ENCODE peak calls at places on chromosomes 4 and X, in seven cellular contexts. One of them, this sample, is unnamed.

GRCh38 chr4:26520728-26521442 is 30.6 kb upstream of the CCKAR start:
- DNase-seq in IMR-90: peak
- DNase-seq in mesendoderm: no peak
- DNase-seq in H1: peak
- DNase-seq in neuronal stem cell: no peak
- DNase-seq in trophoblast cell: peak
- DNase-seq in mesenchymal stem cell: no peak
- DNase-seq in this sample: no peak

GRCh38 chr4:38568768-38569167 is 95.2 kb upstream of the KLF3 start:
- DNase-seq in IMR-90: no peak
- DNase-seq in mesendoderm: no peak
- DNase-seq in H1: no peak
- DNase-seq in neuronal stem cell: no peak
- DNase-seq in trophoblast cell: no peak
- DNase-seq in mesenchymal stem cell: no peak
- DNase-seq in this sample: no peak

GRCh38 chrX:2318371-2318770 is 182.4 kb downstream of the DHRSX start:
- DNase-seq in IMR-90: no peak
- DNase-seq in mesendoderm: no peak
- DNase-seq in H1: no peak
- DNase-seq in neuronal stem cell: no peak
- DNase-seq in trophoblast cell: no peak
- DNase-seq in mesenchymal stem cell: no peak
- DNase-seq in this sample: no peak

GRCh38 chrX:80808854-80809493 is 703 bp downstream of the BRWD3 start:
- DNase-seq in IMR-90: no peak
- DNase-seq in mesendoderm: peak
- DNase-seq in H1: peak
- DNase-seq in neuronal stem cell: peak
- DNase-seq in trophoblast cell: peak
- DNase-seq in mesenchymal stem cell: peak
- DNase-seq in this sample: peak

GRCh38 chr4:46506876-46507275 is 116.9 kb upstream of the GABRA2 start:
- DNase-seq in IMR-90: no peak
- DNase-seq in mesendoderm: no peak
- DNase-seq in H1: no peak
- DNase-seq in neuronal stem cell: no peak
- DNase-seq in trophoblast cell: no peak
- DNase-seq in mesenchymal stem cell: peak
- DNase-seq in this sample: no peak

GRCh38 chr4:87270144-87270543 is 49.7 kb upstream of the KLHL8 start:
- DNase-seq in IMR-90: peak
- DNase-seq in mesendoderm: peak
- DNase-seq in H1: no peak
- DNase-seq in neuronal stem cell: peak
- DNase-seq in trophoblast cell: no peak
- DNase-seq in mesenchymal stem cell: peak
- DNase-seq in this sample: peak

GRCh38 chr4:152328595-152328994 is 207.3 kb downstream of the FBXW7 start:
- DNase-seq in IMR-90: no peak
- DNase-seq in mesendoderm: peak
- DNase-seq in H1: no peak
- DNase-seq in neuronal stem cell: no peak
- DNase-seq in trophoblast cell: peak
- DNase-seq in mesenchymal stem cell: no peak
- DNase-seq in this sample: no peak

GRCh38 chrX:125293792-125294780 is 25.6 kb upstream of the TEX13C start:
- DNase-seq in IMR-90: no peak
- DNase-seq in mesendoderm: no peak
- DNase-seq in H1: no peak
- DNase-seq in neuronal stem cell: no peak
- DNase-seq in trophoblast cell: no peak
- DNase-seq in mesenchymal stem cell: peak
- DNase-seq in this sample: no peak

GRCh38 chr4:62500296-62500695 is 1300.2 kb downstream of the ADGRL3 start:
- DNase-seq in IMR-90: no peak
- DNase-seq in mesendoderm: no peak
- DNase-seq in H1: no peak
- DNase-seq in neuronal stem cell: no peak
- DNase-seq in trophoblast cell: no peak
- DNase-seq in mesenchymal stem cell: no peak
- DNase-seq in this sample: no peak

GRCh38 chr4:3021127-3021526 is 53.2 kb downstream of the HTT-AS start:
- DNase-seq in IMR-90: no peak
- DNase-seq in mesendoderm: no peak
- DNase-seq in H1: no peak
- DNase-seq in neuronal stem cell: no peak
- DNase-seq in trophoblast cell: no peak
- DNase-seq in mesenchymal stem cell: no peak
- DNase-seq in this sample: no peak

GRCh38 chrX:28910501-28910900 is 323.3 kb downstream of the IL1RAPL1 start:
- DNase-seq in IMR-90: peak
- DNase-seq in mesendoderm: no peak
- DNase-seq in H1: no peak
- DNase-seq in neuronal stem cell: no peak
- DNase-seq in trophoblast cell: no peak
- DNase-seq in mesenchymal stem cell: peak
- DNase-seq in this sample: no peak

GRCh38 chrX:19373034-19373891 is 29.5 kb downstream of the PDHA1 start:
- DNase-seq in IMR-90: no peak
- DNase-seq in mesendoderm: peak
- DNase-seq in H1: peak
- DNase-seq in neuronal stem cell: no peak
- DNase-seq in trophoblast cell: no peak
- DNase-seq in mesenchymal stem cell: no peak
- DNase-seq in this sample: peak

GRCh38 chr4:74884282-74884681 is 48.6 kb upstream of the PARM1 start:
- DNase-seq in IMR-90: no peak
- DNase-seq in mesendoderm: no peak
- DNase-seq in H1: no peak
- DNase-seq in neuronal stem cell: no peak
- DNase-seq in trophoblast cell: no peak
- DNase-seq in mesenchymal stem cell: peak
- DNase-seq in this sample: no peak

GRCh38 chrX:108025954-108026616 is 18.8 kb upstream of the VSIG1 start:
- DNase-seq in IMR-90: no peak
- DNase-seq in mesendoderm: no peak
- DNase-seq in H1: no peak
- DNase-seq in neuronal stem cell: no peak
- DNase-seq in trophoblast cell: no peak
- DNase-seq in mesenchymal stem cell: no peak
- DNase-seq in this sample: no peak

GRCh38 chr4:130591091-130591490 is 1495.1 kb downstream of the C4orf33 start:
- DNase-seq in IMR-90: no peak
- DNase-seq in mesendoderm: no peak
- DNase-seq in H1: no peak
- DNase-seq in neuronal stem cell: no peak
- DNase-seq in trophoblast cell: peak
- DNase-seq in mesenchymal stem cell: no peak
- DNase-seq in this sample: no peak

GRCh38 chr4:56650259-56651070 is 30.6 kb downstream of the HOPX start:
- DNase-seq in IMR-90: no peak
- DNase-seq in mesendoderm: no peak
- DNase-seq in H1: no peak
- DNase-seq in neuronal stem cell: no peak
- DNase-seq in trophoblast cell: no peak
- DNase-seq in mesenchymal stem cell: no peak
- DNase-seq in this sample: no peak

GRCh38 chr4:61890321-61890720 is 690.2 kb downstream of the ADGRL3 start:
- DNase-seq in IMR-90: no peak
- DNase-seq in mesendoderm: peak
- DNase-seq in H1: no peak
- DNase-seq in neuronal stem cell: no peak
- DNase-seq in trophoblast cell: no peak
- DNase-seq in mesenchymal stem cell: no peak
- DNase-seq in this sample: no peak

GRCh38 chr4:121360496-121360895 is 20.3 kb downstream of the QRFPR start:
- DNase-seq in IMR-90: peak
- DNase-seq in mesendoderm: no peak
- DNase-seq in H1: no peak
- DNase-seq in neuronal stem cell: no peak
- DNase-seq in trophoblast cell: no peak
- DNase-seq in mesenchymal stem cell: no peak
- DNase-seq in this sample: no peak

GRCh38 chr4:125254111-125254510 is 60.6 kb upstream of the FAT4 start:
- DNase-seq in IMR-90: peak
- DNase-seq in mesendoderm: no peak
- DNase-seq in H1: no peak
- DNase-seq in neuronal stem cell: no peak
- DNase-seq in trophoblast cell: no peak
- DNase-seq in mesenchymal stem cell: peak
- DNase-seq in this sample: no peak

GRCh38 chr4:158327525-158327924 is 117.2 kb downstream of the TMEM144 start:
- DNase-seq in IMR-90: no peak
- DNase-seq in mesendoderm: peak
- DNase-seq in H1: no peak
- DNase-seq in neuronal stem cell: peak
- DNase-seq in trophoblast cell: no peak
- DNase-seq in mesenchymal stem cell: no peak
- DNase-seq in this sample: peak

GRCh38 chr4:121077496-121077895 is 5.2 kb upstream of the NDNF start:
- DNase-seq in IMR-90: no peak
- DNase-seq in mesendoderm: peak
- DNase-seq in H1: no peak
- DNase-seq in neuronal stem cell: no peak
- DNase-seq in trophoblast cell: no peak
- DNase-seq in mesenchymal stem cell: no peak
- DNase-seq in this sample: no peak

GRCh38 chr4:69860521-69861298 is 765 bp upstream of the SULT1E1 start:
- DNase-seq in IMR-90: no peak
- DNase-seq in mesendoderm: no peak
- DNase-seq in H1: no peak
- DNase-seq in neuronal stem cell: no peak
- DNase-seq in trophoblast cell: no peak
- DNase-seq in mesenchymal stem cell: no peak
- DNase-seq in this sample: no peak

GRCh38 chr4:69860007-69860406 is at the start of gene SULT1E1:
- DNase-seq in IMR-90: peak
- DNase-seq in mesendoderm: peak
- DNase-seq in H1: no peak
- DNase-seq in neuronal stem cell: no peak
- DNase-seq in trophoblast cell: no peak
- DNase-seq in mesenchymal stem cell: no peak
- DNase-seq in this sample: no peak

GRCh38 chr4:69858683-69859082 is 1.3 kb downstream of the SULT1E1 start:
- DNase-seq in IMR-90: no peak
- DNase-seq in mesendoderm: no peak
- DNase-seq in H1: no peak
- DNase-seq in neuronal stem cell: no peak
- DNase-seq in trophoblast cell: no peak
- DNase-seq in mesenchymal stem cell: peak
- DNase-seq in this sample: no peak

GRCh38 chr4:69859140-69859539 is 805 bp downstream of the SULT1E1 start:
- DNase-seq in IMR-90: no peak
- DNase-seq in mesendoderm: no peak
- DNase-seq in H1: no peak
- DNase-seq in neuronal stem cell: no peak
- DNase-seq in trophoblast cell: no peak
- DNase-seq in mesenchymal stem cell: no peak
- DNase-seq in this sample: no peak

DNA sequence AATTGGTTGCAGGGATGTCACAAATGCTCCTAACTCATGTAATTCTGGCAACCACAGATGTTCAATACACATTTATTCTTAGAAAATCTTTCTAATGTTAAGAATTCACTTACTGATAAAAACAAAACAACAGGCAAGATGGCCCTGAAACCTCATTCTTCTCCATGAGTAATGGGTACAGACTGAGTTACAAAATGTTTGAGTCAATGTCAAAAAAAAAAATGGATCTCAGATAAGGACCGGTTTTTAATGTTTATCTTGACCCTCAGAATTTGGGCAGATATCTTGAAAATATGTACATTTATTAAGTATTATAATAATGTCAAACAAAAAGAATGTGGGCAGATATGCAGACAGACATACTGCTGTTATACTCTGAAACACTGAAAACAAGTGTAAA is 1.8 kb upstream of the SULT1E1 start:
- DNase-seq in IMR-90: no peak
- DNase-seq in mesendoderm: no peak
- DNase-seq in H1: no peak
- DNase-seq in neuronal stem cell: no peak
- DNase-seq in trophoblast cell: no peak
- DNase-seq in mesenchymal stem cell: no peak
- DNase-seq in this sample: no peak
- H2BK120ac ChIP-seq in IMR-90: no peak
- H2BK120ac ChIP-seq in mesendoderm: no peak
- H2BK120ac ChIP-seq in H1: no peak
- H2BK120ac ChIP-seq in neuronal stem cell: no peak
- H2BK120ac ChIP-seq in trophoblast cell: no peak
- H2BK120ac ChIP-seq in mesenchymal stem cell: no peak
- H2BK120ac ChIP-seq in this sample: no peak

GRCh38 chr4:95159384-95159783 is 389.4 kb downstream of the UNC5C start:
- DNase-seq in IMR-90: no peak
- DNase-seq in mesendoderm: no peak
- DNase-seq in H1: no peak
- DNase-seq in neuronal stem cell: no peak
- DNase-seq in trophoblast cell: no peak
- DNase-seq in mesenchymal stem cell: no peak
- DNase-seq in this sample: no peak

GRCh38 chr4:95161781-95162469 is 386.8 kb downstream of the UNC5C start:
- DNase-seq in IMR-90: no peak
- DNase-seq in mesendoderm: peak
- DNase-seq in H1: no peak
- DNase-seq in neuronal stem cell: no peak
- DNase-seq in trophoblast cell: no peak
- DNase-seq in mesenchymal stem cell: no peak
- DNase-seq in this sample: no peak

GRCh38 chr4:95158626-95159025 is 390.1 kb downstream of the UNC5C start:
- DNase-seq in IMR-90: no peak
- DNase-seq in mesendoderm: no peak
- DNase-seq in H1: no peak
- DNase-seq in neuronal stem cell: no peak
- DNase-seq in trophoblast cell: no peak
- DNase-seq in mesenchymal stem cell: no peak
- DNase-seq in this sample: no peak

GRCh38 chr4:95165926-95166524 is 382.7 kb downstream of the UNC5C start:
- DNase-seq in IMR-90: peak
- DNase-seq in mesendoderm: peak
- DNase-seq in H1: no peak
- DNase-seq in neuronal stem cell: peak
- DNase-seq in trophoblast cell: peak
- DNase-seq in mesenchymal stem cell: peak
- DNase-seq in this sample: no peak

GRCh38 chr4:95162867-95163266 is 385.9 kb downstream of the UNC5C start:
- DNase-seq in IMR-90: no peak
- DNase-seq in mesendoderm: no peak
- DNase-seq in H1: no peak
- DNase-seq in neuronal stem cell: no peak
- DNase-seq in trophoblast cell: no peak
- DNase-seq in mesenchymal stem cell: no peak
- DNase-seq in this sample: no peak
- H2BK120ac ChIP-seq in IMR-90: no peak
- H2BK120ac ChIP-seq in mesendoderm: no peak
- H2BK120ac ChIP-seq in H1: no peak
- H2BK120ac ChIP-seq in neuronal stem cell: no peak
- H2BK120ac ChIP-seq in trophoblast cell: no peak
- H2BK120ac ChIP-seq in mesenchymal stem cell: no peak
- H2BK120ac ChIP-seq in this sample: no peak

GRCh38 chr4:176198316-176198903 is 3.0 kb upstream of the SPATA4 start:
- DNase-seq in IMR-90: no peak
- DNase-seq in mesendoderm: peak
- DNase-seq in H1: no peak
- DNase-seq in neuronal stem cell: no peak
- DNase-seq in trophoblast cell: no peak
- DNase-seq in mesenchymal stem cell: no peak
- DNase-seq in this sample: peak
- H2BK120ac ChIP-seq in IMR-90: no peak
- H2BK120ac ChIP-seq in mesendoderm: no peak
- H2BK120ac ChIP-seq in H1: no peak
- H2BK120ac ChIP-seq in neuronal stem cell: no peak
- H2BK120ac ChIP-seq in trophoblast cell: no peak
- H2BK120ac ChIP-seq in mesenchymal stem cell: no peak
- H2BK120ac ChIP-seq in this sample: no peak

GRCh38 chr4:65983062-65983461 is 312.8 kb upstream of the EPHA5 start:
- DNase-seq in IMR-90: no peak
- DNase-seq in mesendoderm: no peak
- DNase-seq in H1: no peak
- DNase-seq in neuronal stem cell: no peak
- DNase-seq in trophoblast cell: no peak
- DNase-seq in mesenchymal stem cell: no peak
- DNase-seq in this sample: no peak
- H2BK120ac ChIP-seq in IMR-90: no peak
- H2BK120ac ChIP-seq in mesendoderm: no peak
- H2BK120ac ChIP-seq in H1: no peak
- H2BK120ac ChIP-seq in neuronal stem cell: no peak
- H2BK120ac ChIP-seq in trophoblast cell: no peak
- H2BK120ac ChIP-seq in mesenchymal stem cell: no peak
- H2BK120ac ChIP-seq in this sample: no peak

This sample was measured in H9.